ENCODE peak calls at places on chromosome 1, in seven cellular contexts. T is hepatocyte; H is coronary artery; W is mammary epithelial cell; Y is CD8-positive, alpha-beta T cell; U is left ventricle myocardium inferior; V is sigmoid colon. Z is an unnamed sample.

GRCh38 chr1:199264283-199264682 is 625.4 kb downstream of the PTPRC start:
- DNase-seq in T (no peak), H (no peak), W (no peak), Y (no peak), U (no peak), V (no peak), Z (no peak)

GRCh38 chr1:15308621-15309027 is 61.6 kb downstream of the FHAD1 start:
- DNase-seq in T (peak), H (no peak), W (no peak), Y (no peak), U (no peak), V (no peak), Z (no peak)

GRCh38 chr1:183027791-183028190 is 4.6 kb downstream of the LAMC1 start:
- DNase-seq in T (no peak), H (no peak), W (peak), Y (no peak), U (no peak), V (no peak), Z (no peak)

GRCh38 chr1:111199881-111200801 is at the start of gene DENND2D:
- DNase-seq in T (no peak), H (no peak), W (no peak), Y (peak), U (peak), V (peak), Z (no peak)

GRCh38 chr1:71593523-71593922 is 512.7 kb upstream of the ZRANB2 start:
- DNase-seq in T (no peak), H (no peak), W (no peak), Y (no peak), U (no peak), V (no peak), Z (peak)

GRCh38 chr1:197660389-197660788 is 114.9 kb downstream of the DENND1B start:
- DNase-seq in T (no peak), H (no peak), W (no peak), Y (no peak), U (no peak), V (no peak), Z (no peak)

GRCh38 chr1:21935891-21936365 is 1.2 kb downstream of the HSPG2 start:
- DNase-seq in T (peak), H (no peak), W (peak), Y (no peak), U (no peak), V (peak), Z (no peak)

GRCh38 chr1:223234164-223234501 is 91.1 kb upstream of the TLR5 start:
- DNase-seq in T (no peak), H (peak), W (no peak), Y (no peak), U (no peak), V (no peak), Z (no peak)

GRCh38 chr1:243924188-243924587 is 74.1 kb upstream of the AKT3 start:
- DNase-seq in T (no peak), H (no peak), W (peak), Y (no peak), U (no peak), V (no peak), Z (peak)

GRCh38 chr1:98221926-98222325 is 301.1 kb upstream of the DPYD start:
- DNase-seq in T (no peak), H (no peak), W (peak), Y (no peak), U (no peak), V (no peak), Z (no peak)

DNA sequence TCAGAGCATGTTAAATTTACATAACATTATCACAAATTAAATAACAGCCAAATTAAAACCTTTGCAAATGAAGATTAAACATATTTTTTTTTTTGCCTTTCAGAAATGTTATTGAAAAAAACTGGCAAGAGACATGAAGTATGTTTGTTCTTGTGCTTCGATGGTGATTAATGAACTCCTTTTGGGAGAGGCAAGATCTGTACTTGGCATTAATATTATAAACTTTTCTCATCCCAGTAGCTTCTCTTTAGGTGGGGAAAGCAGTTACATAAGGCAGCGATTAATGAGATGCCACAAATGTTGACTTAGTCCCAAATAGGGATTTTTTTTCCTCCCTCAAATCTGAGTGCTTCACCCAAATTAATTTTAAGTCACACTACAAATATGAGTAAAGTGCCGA is 294.6 kb downstream of the VAV3 start:
- DNase-seq in T (no peak), H (no peak), W (no peak), Y (no peak), U (no peak), V (no peak), Z (no peak)
- H3K4me3 ChIP-seq in T (no peak), H (no peak), W (no peak), Y (no peak), U (no peak), V (no peak), Z (no peak)

DNA sequence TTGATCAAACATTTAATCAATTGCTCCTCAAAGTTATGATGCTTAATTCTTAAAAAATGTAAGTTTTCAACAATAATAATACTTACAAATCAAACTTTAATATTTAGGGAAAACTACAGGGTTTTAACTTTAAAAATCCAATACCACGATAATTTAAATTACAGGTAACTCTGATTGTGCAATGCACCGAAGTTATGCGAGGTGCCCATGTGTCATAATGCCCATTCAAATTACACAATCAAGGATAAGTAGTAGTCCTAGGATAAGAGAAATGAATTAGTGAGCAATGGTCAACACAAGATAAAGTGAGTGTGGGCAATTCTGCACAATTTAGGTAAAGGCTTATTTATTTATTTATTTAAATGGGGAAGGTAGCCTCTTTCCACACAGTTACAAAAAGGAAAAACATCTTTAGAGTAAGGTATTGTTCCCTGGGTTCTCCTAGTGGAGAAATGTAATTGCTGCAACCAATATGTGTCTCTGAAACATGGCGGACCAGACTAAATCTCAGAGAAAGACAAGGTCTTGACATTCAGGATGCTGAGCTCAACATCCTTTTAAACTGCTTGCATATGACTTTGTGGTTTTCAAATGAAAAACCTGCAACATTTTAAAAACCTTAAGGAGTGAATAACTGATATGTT is 164.2 kb downstream of the TTLL7 start:
- DNase-seq in T (no peak), H (no peak), W (no peak), Y (no peak), U (no peak), V (no peak), Z (no peak)
- TF ChIP-seq CTCF in T (no peak), H (no peak), W (no peak), Y (no peak), U (no peak), V (no peak), Z (no peak)

GRCh38 chr1:6418668-6419396 is 887 bp downstream of the HES2 start:
- DNase-seq in T (no peak), H (no peak), W (no peak), Y (no peak), U (no peak), V (no peak), Z (no peak)

GRCh38 chr1:6421266-6421665 is 1.5 kb upstream of the HES2 start:
- DNase-seq in T (no peak), H (no peak), W (no peak), Y (no peak), U (no peak), V (no peak), Z (no peak)

GRCh38 chr1:6420594-6421042 is 899 bp upstream of the HES2 start:
- DNase-seq in T (no peak), H (no peak), W (no peak), Y (no peak), U (no peak), V (no peak), Z (no peak)

GRCh38 chr1:6419397-6419802 is 319 bp downstream of the HES2 start:
- DNase-seq in T (peak), H (no peak), W (no peak), Y (no peak), U (no peak), V (no peak), Z (no peak)

DNA sequence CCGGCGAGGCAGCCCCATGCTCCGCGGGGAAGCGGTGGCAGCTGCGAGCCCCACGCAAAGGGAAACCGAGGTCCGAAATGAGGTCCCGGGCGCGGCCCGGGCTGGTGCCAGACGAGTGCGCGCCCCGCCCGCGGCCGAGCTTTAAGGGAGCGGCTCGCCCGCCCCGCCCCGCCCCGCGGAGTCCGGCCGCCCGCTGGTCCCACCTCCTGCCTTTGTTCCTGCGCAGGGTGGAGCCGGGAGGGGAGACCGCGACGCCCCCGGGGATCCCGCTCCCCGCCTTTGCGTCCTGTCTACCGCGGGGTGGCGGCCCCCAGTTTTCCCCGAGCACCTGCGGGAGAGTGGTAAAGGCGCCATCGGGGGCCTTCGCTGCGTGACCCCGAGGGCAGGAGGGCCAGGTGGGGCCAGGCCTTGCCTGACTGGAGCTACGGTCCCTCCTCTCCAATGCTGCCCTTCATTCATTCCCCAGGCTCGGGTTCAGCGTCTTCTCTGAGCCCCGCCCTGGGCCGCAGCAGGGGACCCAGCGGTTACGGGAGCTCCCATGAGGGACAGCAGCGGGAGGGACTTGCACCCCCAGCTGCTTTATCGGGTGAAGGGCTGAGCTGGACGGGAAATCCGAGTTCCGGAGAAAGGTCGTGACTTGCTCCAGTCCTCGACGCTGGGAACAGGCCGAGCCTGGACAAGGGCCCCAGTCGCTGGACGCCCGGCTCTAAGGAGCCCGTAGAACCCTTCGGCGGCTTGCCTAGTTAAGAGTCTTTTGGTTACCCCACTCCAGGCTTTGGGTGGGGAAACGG is at the start of gene HES2:
- DNase-seq in T (peak), H (no peak), W (peak), Y (no peak), U (no peak), V (no peak), Z (no peak)
- H3K4me3 ChIP-seq in T (peak), H (peak), W (peak), Y (no peak), U (peak), V (peak), Z (peak)

DNA sequence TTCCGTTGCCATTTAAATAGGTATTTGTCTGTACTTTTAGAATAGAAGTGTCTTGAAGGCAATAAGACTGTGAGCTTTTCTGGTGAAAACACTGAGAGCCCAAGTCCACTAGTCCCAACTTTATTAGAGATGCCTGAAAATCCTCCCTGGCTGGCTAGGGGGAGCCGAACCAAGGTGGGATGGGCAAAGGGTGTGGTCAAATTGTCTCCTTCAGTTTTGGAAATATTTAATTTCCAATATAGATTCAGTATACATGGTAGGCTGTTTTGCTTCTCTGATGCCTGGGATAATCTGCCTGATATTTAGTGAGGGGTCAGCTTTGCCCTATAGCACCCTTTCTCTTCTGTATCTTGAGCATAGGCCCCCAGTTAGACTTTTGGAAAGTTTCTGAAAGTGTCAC is 3.5 kb downstream of the ROR1 start:
- DNase-seq in T (no peak), H (no peak), W (no peak), Y (no peak), U (no peak), V (no peak), Z (no peak)
- TF ChIP-seq CTCF in T (peak), H (no peak), W (no peak), Y (no peak), U (no peak), V (no peak), Z (no peak)

GRCh38 chr1:109391161-109391556 is 6.6 kb downstream of the SORT1 start:
- DNase-seq in T (no peak), H (no peak), W (no peak), Y (no peak), U (no peak), V (no peak), Z (peak)
- H3K4me3 ChIP-seq in T (no peak), H (peak), W (no peak), Y (no peak), U (peak), V (peak), Z (no peak)

DNA sequence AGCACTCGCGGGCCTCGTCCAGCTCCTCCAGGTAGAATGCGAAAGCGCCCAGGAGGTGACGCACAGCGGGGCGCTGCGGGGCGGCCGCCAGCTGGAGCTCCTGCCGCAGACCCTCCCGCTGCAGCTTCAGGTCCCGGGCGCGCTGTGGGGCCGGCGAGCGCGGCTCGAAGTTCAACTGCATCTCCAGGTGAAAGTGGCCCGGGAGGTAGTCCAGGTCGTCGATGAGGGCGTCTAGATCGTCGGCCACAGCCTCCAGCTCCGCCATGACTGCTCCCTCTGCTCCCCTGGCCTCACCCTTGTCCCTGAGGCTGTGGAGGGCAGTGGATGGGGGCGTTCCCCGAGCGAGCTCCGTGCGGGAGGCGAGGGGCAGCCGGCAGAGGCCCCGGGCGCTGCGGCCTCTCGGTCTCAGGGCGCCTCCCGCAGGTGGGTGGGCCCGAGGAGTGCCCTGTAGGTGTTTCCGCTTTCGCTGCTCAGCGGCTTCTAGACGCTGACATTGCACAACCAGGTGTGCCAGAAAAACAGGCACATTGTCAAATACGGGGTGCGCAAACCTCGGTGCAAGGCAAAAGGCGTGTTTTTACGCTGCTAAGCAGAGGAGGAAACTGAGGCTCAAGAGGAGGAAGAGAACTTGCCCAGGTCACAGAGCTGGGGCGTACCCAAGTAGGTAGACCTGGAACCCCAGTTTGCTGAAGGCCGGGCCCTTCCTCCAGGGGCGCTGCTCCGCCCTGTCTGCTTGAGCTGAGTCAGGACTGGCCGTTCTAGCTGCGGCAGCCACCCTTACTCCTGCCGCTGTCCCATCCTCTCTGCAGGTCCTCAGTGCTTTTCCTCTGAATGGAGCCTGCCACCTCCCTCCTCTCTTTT is at the start of gene TTC22:
- DNase-seq in T (peak), H (no peak), W (peak), Y (peak), U (no peak), V (peak), Z (no peak)
- TF ChIP-seq CTCF in T (peak), H (no peak), W (peak), Y (peak), U (peak), V (peak), Z (peak)

GRCh38 chr1:50977575-50978143 is 7.6 kb downstream of the CDKN2C start:
- DNase-seq in T (peak), H (peak), W (peak), Y (peak), U (peak), V (peak), Z (peak)

GRCh38 chr1:50976890-50977574 is 7.0 kb downstream of the CDKN2C start:
- DNase-seq in T (no peak), H (peak), W (peak), Y (peak), U (no peak), V (no peak), Z (peak)

GRCh38 chr1:50974618-50974935 is 4.5 kb downstream of the CDKN2C start:
- DNase-seq in T (no peak), H (no peak), W (no peak), Y (no peak), U (no peak), V (no peak), Z (no peak)

GRCh38 chr1:50975436-50975835 is 5.4 kb downstream of the CDKN2C start:
- DNase-seq in T (no peak), H (no peak), W (no peak), Y (no peak), U (no peak), V (no peak), Z (no peak)

GRCh38 chr1:50976111-50976889 is 6.3 kb downstream of the CDKN2C start:
- DNase-seq in T (no peak), H (no peak), W (no peak), Y (no peak), U (no peak), V (no peak), Z (no peak)
- H3K4me3 ChIP-seq in T (no peak), H (peak), W (no peak), Y (peak), U (peak), V (peak), Z (peak)